ENCODE peak calls at places on chromosomes 16 and 17, in four cellular contexts. T, A, C and D are unnamed samples.

GRCh38 chr17:77914440-77915254 is 43.9 kb upstream of the TNRC6C start:
- DNase-seq in T (no peak), A (no peak), C (no peak), D (no peak)

GRCh38 chr16:58515871-58516767 is 802 bp downstream of the SETD6 start:
- DNase-seq in T (peak; percentile 25), A (no peak), C (no peak), D (peak; percentile 33)

GRCh38 chr17:28416703-28417311 is 10.8 kb upstream of the SLC46A1 start:
- DNase-seq in T (peak; percentile 14), A (peak; percentile 71), C (peak; percentile 40), D (peak; percentile 65)

GRCh38 chr16:74813109-74813641 is 38.6 kb upstream of the FA2H start:
- DNase-seq in T (peak; percentile 37), A (peak; percentile 67), C (peak; percentile 83), D (peak; percentile 82)

GRCh38 chr17:245611-246010 is 64.2 kb upstream of the DOC2B start:
- DNase-seq in T (no peak), A (no peak), C (no peak), D (no peak)

GRCh38 chr16:82044585-82044911 is 9.5 kb downstream of the HSD17B2 start:
- DNase-seq in T (no peak), A (no peak), C (no peak), D (no peak)

GRCh38 chr17:9313346-9313745 is 262.3 kb downstream of the STX8 start:
- DNase-seq in T (no peak), A (no peak), C (no peak), D (no peak)

GRCh38 chr16:47460301-47460754 is 535 bp downstream of the ITFG1 start:
- DNase-seq in T (no peak), A (no peak), C (no peak), D (peak; percentile 15)

GRCh38 chr16:89022051-89022836 is 45.2 kb upstream of the CBFA2T3 start:
- DNase-seq in T (no peak), A (no peak), C (no peak), D (no peak)

GRCh38 chr17:69286257-69286656 is 40.7 kb downstream of the ABCA5 start:
- DNase-seq in T (no peak), A (peak; percentile 55), C (no peak), D (no peak)

GRCh38 chr17:3722716-3723115 is 987 bp upstream of the HASPIN start:
- DNase-seq in T (no peak), A (no peak), C (no peak), D (no peak)

GRCh38 chr17:36736201-36737156 is 135.1 kb downstream of the MRM1 start:
- DNase-seq in T (no peak), A (no peak), C (no peak), D (no peak)

GRCh38 chr16:10114411-10114810 is 67.8 kb downstream of the GRIN2A start:
- DNase-seq in T (no peak), A (no peak), C (no peak), D (no peak)

GRCh38 chr17:38469875-38470274 is 41.6 kb downstream of the ARHGAP23 start:
- DNase-seq in T (no peak), A (peak; percentile 74), C (no peak), D (no peak)

GRCh38 chr17:17071531-17072360 is 29.5 kb downstream of the MPRIP start:
- DNase-seq in T (no peak), A (no peak), C (no peak), D (no peak)

GRCh38 chr17:32783602-32784001 is 93.3 kb downstream of the MYO1D start:
- DNase-seq in T (no peak), A (peak; percentile 58), C (peak; percentile 1), D (peak; percentile 82)

GRCh38 chr16:89922884-89923639 is at the start of gene TUBB3:
- DNase-seq in T (no peak), A (peak; percentile 82), C (peak; percentile 90), D (peak; percentile 84)

GRCh38 chr17:73360961-73361761 is 49.4 kb upstream of the CDC42EP4 start:
- DNase-seq in T (no peak), A (no peak), C (no peak), D (no peak)

GRCh38 chr16:785563-786535 is 2.3 kb downstream of the RPUSD1 start:
- DNase-seq in T (peak; percentile 60), A (no peak), C (no peak), D (no peak)

GRCh38 chr17:4790705-4791088 is 1.9 kb downstream of the GLTPD2 start:
- DNase-seq in T (no peak), A (no peak), C (no peak), D (no peak)

GRCh38 chr16:68902376-68903345 is 59.3 kb downstream of the TANGO6 start:
- DNase-seq in T (no peak), A (peak; percentile 51), C (peak; percentile 50), D (peak; percentile 18)

GRCh38 chr17:31390748-31391495 is 553 bp upstream of the RAB11FIP4 start:
- DNase-seq in T (no peak), A (no peak), C (no peak), D (no peak)

GRCh38 chr16:56460101-56460500 is 8.7 kb downstream of the OGFOD1 start:
- DNase-seq in T (no peak), A (no peak), C (no peak), D (no peak)

GRCh38 chr16:74557275-74557674 is 49.6 kb downstream of the GLG1 start:
- DNase-seq in T (no peak), A (no peak), C (no peak), D (no peak)

GRCh38 chr16:72939247-72939646 is 108.7 kb downstream of the ZFHX3 start:
- DNase-seq in T (no peak), A (peak; percentile 70), C (no peak), D (no peak)

GRCh38 chr17:7982666-7983065 is 19.7 kb upstream of the GUCY2D start:
- DNase-seq in T (no peak), A (peak; percentile 39), C (no peak), D (peak; percentile 77)

GRCh38 chr16:88752386-88753002 is 32.5 kb downstream of the PIEZO1 start:
- DNase-seq in T (no peak), A (no peak), C (no peak), D (no peak)

GRCh38 chr16:71431991-71432390 is 9.9 kb downstream of the TLE7 start:
- DNase-seq in T (no peak), A (no peak), C (no peak), D (no peak)

GRCh38 chr17:77800832-77801231 is 157.7 kb upstream of the TNRC6C start:
- DNase-seq in T (no peak), A (no peak), C (no peak), D (no peak)

GRCh38 chr17:45719335-45720071 is 64.6 kb upstream of the CRHR1 start:
- DNase-seq in T (no peak), A (peak; percentile 79), C (peak; percentile 84), D (peak; percentile 82)

GRCh38 chr17:34710226-34710625 is 130.8 kb downstream of the TMEM132E start:
- DNase-seq in T (no peak), A (no peak), C (no peak), D (no peak)

GRCh38 chr16:4179763-4180260 is 62.1 kb downstream of the SRL start:
- DNase-seq in T (no peak), A (no peak), C (no peak), D (no peak)

GRCh38 chr17:42023524-42024349 is 3.8 kb downstream of the NKIRAS2 start:
- DNase-seq in T (no peak), A (no peak), C (no peak), D (no peak)

GRCh38 chr16:9260665-9261064 is 169.2 kb downstream of the HAPSTR1 start:
- DNase-seq in T (no peak), A (no peak), C (no peak), D (no peak)

GRCh38 chr17:77801545-77802332 is 156.8 kb upstream of the TNRC6C start:
- DNase-seq in T (no peak), A (no peak), C (no peak), D (no peak)